ENCODE peak calls at places on chromosomes 1 and 21, in five cellular contexts. Q is pancreas, L is dorsolateral prefrontal cortex, I is suprapubic skin, A is colonic mucosa. H is an unnamed sample. For H3K27me3, the result is how much of the 10 kb centered on the place peaks cover.

GRCh38 chr1:80064524-80064923 is 1058.0 kb upstream of the ADGRL4 start:
- DNase-seq in Q (no peak), L (no peak), I (no peak), A (no peak), H (no peak)

GRCh38 chr1:55213885-55214213 is 1.3 kb downstream of the USP24 start:
- DNase-seq in Q (no peak), L (no peak), I (no peak), A (peak), H (no peak)

GRCh38 chr1:229529639-229530038 is 21.5 kb upstream of the NUP133 start:
- DNase-seq in Q (no peak), L (no peak), I (no peak), A (no peak), H (no peak)

GRCh38 chr1:176696109-176696508 is 233.1 kb downstream of the PAPPA2 start:
- DNase-seq in Q (no peak), L (no peak), I (no peak), A (no peak), H (peak)

GRCh38 chr1:202618387-202619022 is 91.7 kb downstream of the SYT2 start:
- DNase-seq in Q (no peak), L (no peak), I (no peak), A (no peak), H (no peak)

GRCh38 chr1:25100151-25100841 is 132.0 kb downstream of the SYF2 start:
- DNase-seq in Q (no peak), L (no peak), I (no peak), A (no peak), H (no peak)

GRCh38 chr21:34715985-34716596 is 47.3 kb downstream of the CLIC6 start:
- DNase-seq in Q (no peak), L (no peak), I (no peak), A (no peak), H (no peak)

GRCh38 chr1:169108897-169109560 is 2.5 kb downstream of the ATP1B1 start:
- DNase-seq in Q (no peak), L (peak), I (no peak), A (peak), H (no peak)

GRCh38 chr1:193629875-193630274 is 443.5 kb upstream of the B3GALT2 start:
- DNase-seq in Q (no peak), L (no peak), I (no peak), A (no peak), H (no peak)

GRCh38 chr1:41387667-41388091 is 26.4 kb downstream of the FOXO6 start:
- DNase-seq in Q (peak), L (no peak), I (peak), A (peak), H (no peak)

GRCh38 chr1:7019510-7019909 is 234.3 kb downstream of the CAMTA1 start:
- DNase-seq in Q (no peak), L (no peak), I (no peak), A (peak), H (no peak)

GRCh38 chr1:223257856-223258255 is 106.1 kb downstream of the SUSD4 start:
- DNase-seq in Q (no peak), L (no peak), I (no peak), A (no peak), H (no peak)

GRCh38 chr1:148352470-148353118 is 130.5 kb downstream of the PPIAL4G start:
- DNase-seq in Q (no peak), L (no peak), I (no peak), A (no peak), H (no peak)
- H3K27me3 ChIP-seq in Q (under half), L (under half), I (half or more), A (under half), H (under half)

GRCh38 chr1:16212251-16212961 is at the start of gene ARHGEF19:
- DNase-seq in Q (peak), L (no peak), I (no peak), A (peak), H (no peak)
- H3K4me3 ChIP-seq in Q (peak), L (no peak), I (peak), A (no peak), H (peak)

DNA sequence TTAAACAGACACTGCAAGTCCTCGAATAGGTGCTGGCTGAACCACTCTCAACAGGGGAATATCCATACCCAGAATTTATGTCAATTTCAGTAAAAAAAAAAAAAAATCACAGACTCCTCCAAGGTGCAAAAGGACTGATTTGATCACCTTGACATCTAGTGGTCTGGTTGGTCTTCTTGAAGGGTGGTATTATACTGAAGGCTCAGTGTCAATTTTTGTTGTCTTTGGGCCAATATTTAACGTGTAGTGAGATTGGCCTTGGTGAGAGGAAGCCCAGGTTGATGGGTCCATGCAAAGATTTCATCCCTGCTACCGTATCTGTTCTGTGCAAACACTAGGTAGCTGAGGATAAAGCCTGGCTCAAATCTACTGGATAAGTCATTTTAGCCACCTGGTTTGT is 4.0 kb upstream of the GBP5 start:
- DNase-seq in Q (no peak), L (no peak), I (no peak), A (no peak), H (no peak)
- TF ChIP-seq CTCF in Q (no peak), L (peak), I (no peak), A (no peak), H (peak)

DNA sequence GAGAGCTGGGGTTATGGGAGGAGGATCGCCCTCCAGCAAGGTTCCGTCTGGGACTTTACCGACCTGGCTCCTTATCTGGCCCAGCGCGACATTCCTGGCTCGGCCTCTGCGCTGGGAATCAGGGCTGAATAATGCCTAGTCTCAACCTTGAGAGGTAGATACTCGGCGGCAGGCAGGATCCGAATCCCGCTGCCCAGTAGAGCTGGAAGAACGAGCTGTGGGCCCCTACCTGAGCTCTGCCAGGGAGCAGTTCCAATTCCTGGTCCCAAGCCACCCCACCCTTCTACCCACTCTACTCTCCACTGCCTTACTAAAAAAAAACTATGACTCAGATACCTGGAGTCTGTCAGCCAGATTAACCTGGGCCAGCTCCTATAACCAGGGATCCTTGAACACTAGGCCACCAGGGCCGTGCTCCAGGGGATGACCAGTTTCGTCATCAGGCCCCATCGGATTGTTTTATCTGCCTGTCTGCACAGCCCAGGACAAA is 53.6 kb downstream of the RHBG start:
- DNase-seq in Q (no peak), L (no peak), I (no peak), A (no peak), H (peak)
- H3K27me3 ChIP-seq in Q (under half), L (under half), I (half or more), A (half or more), H (half or more)

DNA sequence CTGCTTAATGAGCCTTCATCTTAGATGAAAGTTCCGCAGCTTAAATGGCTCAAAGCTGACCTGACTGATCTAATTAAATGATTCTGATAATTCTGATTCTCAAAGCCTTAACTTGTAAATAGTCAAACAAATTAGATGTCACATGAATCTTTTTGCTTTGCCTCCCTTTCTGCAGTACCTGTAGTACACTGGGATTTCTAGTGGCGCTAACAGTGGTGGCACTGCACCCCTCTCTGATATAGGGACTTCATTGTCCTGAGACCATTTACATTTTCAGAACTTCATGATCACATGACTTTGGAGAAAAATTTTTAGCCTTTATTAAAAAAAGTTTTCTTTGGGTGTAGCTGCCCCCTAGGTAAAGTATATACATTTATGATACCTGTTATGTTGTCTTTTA is 546.7 kb upstream of the ADGRL2 start:
- DNase-seq in Q (no peak), L (no peak), I (no peak), A (no peak), H (no peak)
- H3K4me3 ChIP-seq in Q (no peak), L (no peak), I (no peak), A (no peak), H (no peak)

GRCh38 chr1:209202826-209203439 is 380.6 kb upstream of the CAMK1G start:
- DNase-seq in Q (no peak), L (no peak), I (no peak), A (no peak), H (no peak)
- TF ChIP-seq CTCF in Q (peak), L (peak), I (peak), A (peak), H (peak)

GRCh38 chr1:18105196-18105595 is 2.4 kb upstream of the IGSF21 start:
- DNase-seq in Q (no peak), L (no peak), I (no peak), A (no peak), H (no peak)

GRCh38 chr1:18103788-18104421 is 3.7 kb upstream of the IGSF21 start:
- DNase-seq in Q (no peak), L (no peak), I (no peak), A (no peak), H (no peak)

GRCh38 chr1:18107671-18108312 is at the start of gene IGSF21:
- DNase-seq in Q (no peak), L (peak), I (no peak), A (no peak), H (no peak)

GRCh38 chr1:18101508-18101907 is 6.1 kb upstream of the IGSF21 start:
- DNase-seq in Q (no peak), L (no peak), I (no peak), A (no peak), H (no peak)

DNA sequence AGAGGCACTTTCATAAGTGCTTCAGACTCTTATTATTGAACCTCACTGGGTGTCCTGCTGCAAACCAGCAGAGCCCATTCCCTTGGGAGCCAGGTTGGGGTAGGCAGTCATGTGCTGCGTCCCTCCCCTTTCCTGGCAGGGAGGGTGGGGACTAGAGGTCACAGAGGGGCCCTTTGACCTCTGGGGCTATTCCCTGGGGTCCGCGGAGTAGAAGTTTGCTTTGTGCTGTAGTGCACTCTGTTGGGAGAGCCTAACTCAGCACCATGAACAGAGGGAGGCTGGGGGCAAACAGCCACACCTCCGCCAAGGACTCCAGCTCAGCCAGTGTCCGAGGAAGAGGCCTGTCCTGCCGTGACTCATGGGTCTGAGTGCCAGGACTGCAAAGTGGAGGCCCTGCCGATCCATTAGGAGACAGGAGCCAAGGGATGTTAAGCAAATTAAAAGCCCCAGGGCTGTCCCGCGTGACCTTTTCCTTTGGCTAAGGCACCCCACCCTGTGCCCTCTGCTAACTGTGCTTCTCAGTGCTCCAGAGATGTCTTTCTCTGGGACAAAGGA is 3.0 kb upstream of the IGSF21 start:
- DNase-seq in Q (no peak), L (no peak), I (no peak), A (no peak), H (no peak)
- H3K27me3 ChIP-seq in Q (under half), L (under half), I (half or more), A (under half), H (under half)

DNA sequence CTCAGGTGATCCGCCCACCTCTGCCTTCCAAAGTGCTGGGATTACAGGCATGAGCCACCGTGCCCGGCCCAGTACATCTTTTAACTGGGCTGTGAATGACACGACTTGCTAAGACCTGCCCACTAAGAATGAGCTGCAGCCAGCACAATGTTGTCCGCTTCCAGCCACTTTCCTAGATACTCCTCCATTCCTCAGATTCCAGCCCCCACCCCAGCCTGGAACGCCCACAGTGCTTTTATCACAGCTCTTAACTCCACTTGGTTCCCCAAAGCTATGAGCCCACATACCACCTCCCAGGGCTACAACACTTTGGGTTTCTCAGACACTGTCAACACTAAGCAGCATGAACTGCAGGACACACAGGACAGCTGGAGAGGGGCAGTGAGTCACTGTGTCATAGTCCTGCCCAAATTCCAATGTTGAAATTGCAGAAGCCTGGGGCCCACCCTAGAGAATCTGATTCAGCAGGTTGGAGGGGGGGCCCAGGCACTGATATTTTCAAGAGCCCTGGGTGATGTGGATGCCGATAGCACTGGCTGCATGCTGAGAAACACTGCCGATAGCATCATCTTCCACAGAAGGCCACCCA is 58.0 kb downstream of the ACBD3 start:
- DNase-seq in Q (no peak), L (no peak), I (peak), A (no peak), H (no peak)
- H3K4me3 ChIP-seq in Q (peak), L (no peak), I (no peak), A (no peak), H (no peak)

GRCh38 chr21:41931041-41931451 is 22.8 kb downstream of the C2CD2 start:
- DNase-seq in Q (no peak), L (peak), I (no peak), A (no peak), H (no peak)

GRCh38 chr21:41929248-41929647 is 24.6 kb downstream of the C2CD2 start:
- DNase-seq in Q (no peak), L (no peak), I (no peak), A (peak), H (no peak)

GRCh38 chr21:41932191-41932575 is 21.6 kb downstream of the C2CD2 start:
- DNase-seq in Q (no peak), L (no peak), I (no peak), A (no peak), H (peak)

GRCh38 chr21:41932576-41933258 is 21.1 kb downstream of the C2CD2 start:
- DNase-seq in Q (no peak), L (peak), I (no peak), A (no peak), H (no peak)

DNA sequence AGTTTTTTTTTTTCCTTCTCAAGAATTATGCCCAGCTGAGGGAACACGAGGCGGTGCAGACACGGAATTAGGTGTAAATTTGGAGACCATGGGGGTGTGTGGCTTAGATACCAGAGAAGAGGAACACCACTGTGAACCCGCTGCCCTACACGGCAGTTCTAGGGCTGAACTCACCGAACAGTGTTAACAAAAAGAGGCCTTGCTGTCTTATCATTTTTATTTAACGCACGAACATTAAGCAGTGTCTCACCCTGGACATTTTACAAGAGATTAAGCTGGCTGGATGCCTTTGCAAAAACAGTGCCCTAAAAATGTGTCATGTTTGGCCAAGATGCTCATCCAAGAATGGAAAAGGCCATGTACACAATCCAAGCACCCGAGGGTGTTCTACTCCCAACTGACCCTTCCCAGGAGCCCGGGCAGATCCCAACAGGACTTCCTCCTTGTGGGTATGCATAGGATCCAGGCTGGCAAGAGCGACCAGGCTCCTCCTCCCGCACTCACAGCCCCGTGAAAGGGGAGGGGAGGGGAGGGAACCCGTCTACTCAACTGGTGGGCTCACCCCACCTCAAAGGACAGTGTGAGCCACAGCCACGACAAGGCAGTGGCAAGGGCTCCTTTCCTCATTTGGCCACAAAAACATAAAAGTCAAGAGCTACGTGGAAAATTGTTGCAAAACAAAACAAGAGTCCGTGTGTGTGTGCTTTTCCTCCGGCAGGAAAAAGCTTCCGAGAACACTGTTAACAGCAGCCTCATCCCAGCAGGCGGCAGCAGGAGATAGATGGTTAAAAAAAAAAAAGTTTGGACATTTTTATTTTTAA is 20.3 kb downstream of the C2CD2 start:
- DNase-seq in Q (no peak), L (peak), I (peak), A (no peak), H (no peak)
- TF ChIP-seq CTCF in Q (no peak), L (no peak), I (no peak), A (no peak), H (peak)

DNA sequence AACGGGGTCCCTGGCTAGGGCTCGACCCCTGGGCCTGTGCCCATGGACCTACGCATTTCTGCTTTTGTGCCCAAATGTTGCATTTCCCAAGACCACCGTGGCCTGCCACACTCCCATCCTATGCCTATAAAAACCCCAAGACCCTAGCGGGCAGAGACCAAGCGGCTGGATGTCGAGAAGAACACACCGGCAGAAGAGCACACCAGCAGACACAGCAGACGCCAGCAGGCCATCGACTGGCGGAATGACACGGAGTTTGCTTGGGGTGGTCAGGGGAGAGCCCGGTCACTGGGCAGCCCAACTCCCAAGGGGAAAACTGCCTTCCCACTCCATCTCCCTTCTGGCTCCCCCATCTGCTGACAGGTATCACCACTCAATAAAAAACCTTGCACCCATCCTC is 4.4 kb downstream of the TCP10L start:
- DNase-seq in Q (no peak), L (no peak), I (no peak), A (no peak), H (no peak)
- H3K27me3 ChIP-seq in Q (under half), L (under half), I (under half), A (under half), H (under half)